ENCODE peak calls at places on chromosomes 11 and 22, in four cellular contexts. M is H9, R is Peyer's patch, O is aorta. E is an unnamed sample.

GRCh38 chr22:36022162-36022561 is 6.5 kb downstream of the RBFOX2 start:
- DNase-seq in M (no peak), R (no peak), O (no peak), E (no peak)

GRCh38 chr11:45262900-45263299 is 23.2 kb downstream of the SYT13 start:
- DNase-seq in M (no peak), R (peak; percentile 69), O (no peak), E (no peak)

GRCh38 chr11:67633758-67634365 is 4.1 kb upstream of the NUDT8 start:
- DNase-seq in M (peak; percentile 36), R (peak; percentile 83), O (peak; percentile 66), E (no peak)

GRCh38 chr11:7683571-7683970 is 10.3 kb upstream of the CYB5R2 start:
- DNase-seq in M (no peak), R (no peak), O (no peak), E (no peak)

GRCh38 chr11:65903068-65903481 is 2.9 kb upstream of the FOSL1 start:
- DNase-seq in M (peak; percentile 70), R (no peak), O (no peak), E (no peak)

GRCh38 chr22:37199839-37200161 is 11.8 kb upstream of the C1QTNF6 start:
- DNase-seq in M (no peak), R (no peak), O (no peak), E (no peak)

GRCh38 chr11:16799890-16800289 is 61.4 kb downstream of the C11orf58 start:
- DNase-seq in M (no peak), R (no peak), O (peak; percentile 2), E (no peak)

GRCh38 chr11:130162733-130163132 is 3.2 kb downstream of the ST14 start:
- DNase-seq in M (no peak), R (no peak), O (no peak), E (no peak)

GRCh38 chr11:77752518-77752917 is 68.0 kb downstream of the RSF1 start:
- DNase-seq in M (peak; percentile 31), R (no peak), O (no peak), E (no peak)

GRCh38 chr11:77748266-77748665 is 72.3 kb downstream of the RSF1 start:
- DNase-seq in M (no peak), R (no peak), O (no peak), E (no peak)

GRCh38 chr11:77747381-77747969 is 73.0 kb downstream of the RSF1 start:
- DNase-seq in M (no peak), R (no peak), O (no peak), E (no peak)

GRCh38 chr11:77750757-77751156 is 69.8 kb downstream of the RSF1 start:
- DNase-seq in M (no peak), R (no peak), O (no peak), E (no peak)

GRCh38 chr11:77749232-77749631 is 71.3 kb downstream of the RSF1 start:
- DNase-seq in M (no peak), R (no peak), O (no peak), E (no peak)
- H3K9me3 ChIP-seq in M (no peaks in the 10 kb centered on the region), R (no peaks in the 10 kb centered on the region), O (no peaks in the 10 kb centered on the region), E (no peaks in the 10 kb centered on the region)

GRCh38 chr22:49235463-49236300 is 592.0 kb downstream of the BRD1 start:
- DNase-seq in M (peak; percentile 34), R (peak; percentile 36), O (no peak), E (no peak)
- H3K9me3 ChIP-seq in M (no peaks in the 10 kb centered on the region), R (no peaks in the 10 kb centered on the region), O (no peaks in the 10 kb centered on the region), E (no peaks in the 10 kb centered on the region)

DNA sequence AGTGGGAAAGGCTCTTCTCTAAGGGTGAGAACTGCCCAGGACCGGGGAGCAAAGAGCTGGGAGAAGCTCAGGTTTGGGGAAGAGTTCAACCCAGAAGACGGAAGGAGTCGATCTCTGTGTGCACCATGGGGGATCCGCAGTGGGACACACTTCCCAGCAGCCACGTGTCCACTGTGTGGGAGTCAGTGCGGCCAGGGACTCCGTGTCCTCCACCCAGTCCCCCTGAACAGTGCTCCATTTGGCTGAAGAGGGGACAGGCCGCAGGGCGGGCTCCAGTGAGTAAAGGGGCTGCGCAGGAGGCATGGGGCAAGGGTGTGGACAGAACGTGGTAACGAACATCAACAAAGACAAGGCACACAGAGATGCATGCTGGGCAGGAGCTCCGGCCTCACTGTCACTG is 367.1 kb downstream of the SHANK2 start:
- DNase-seq in M (no peak), R (no peak), O (no peak), E (no peak)
- H3K9me3 ChIP-seq in M (no peaks in the 10 kb centered on the region), R (no peaks in the 10 kb centered on the region), O (peaks cover 1% of the 10 kb centered on the region), E (no peaks in the 10 kb centered on the region)

GRCh38 chr22:48688366-48688765 is 1139.3 kb downstream of the BRD1 start:
- DNase-seq in M (no peak), R (no peak), O (no peak), E (no peak)
- H3K9me3 ChIP-seq in M (no peaks in the 10 kb centered on the region), R (no peaks in the 10 kb centered on the region), O (no peaks in the 10 kb centered on the region), E (no peaks in the 10 kb centered on the region)

GRCh38 chr11:90783111-90783510 is 560.3 kb upstream of the CHORDC1 start:
- DNase-seq in M (no peak), R (no peak), O (no peak), E (no peak)

GRCh38 chr11:90784241-90784814 is 561.5 kb upstream of the CHORDC1 start:
- DNase-seq in M (no peak), R (no peak), O (no peak), E (no peak)

GRCh38 chr11:90788956-90789355 is 566.1 kb upstream of the CHORDC1 start:
- DNase-seq in M (no peak), R (no peak), O (no peak), E (no peak)
- H3K9me3 ChIP-seq in M (no peaks in the 10 kb centered on the region), R (no peaks in the 10 kb centered on the region), O (no peaks in the 10 kb centered on the region), E (peaks cover 2% of the 10 kb centered on the region)

DNA sequence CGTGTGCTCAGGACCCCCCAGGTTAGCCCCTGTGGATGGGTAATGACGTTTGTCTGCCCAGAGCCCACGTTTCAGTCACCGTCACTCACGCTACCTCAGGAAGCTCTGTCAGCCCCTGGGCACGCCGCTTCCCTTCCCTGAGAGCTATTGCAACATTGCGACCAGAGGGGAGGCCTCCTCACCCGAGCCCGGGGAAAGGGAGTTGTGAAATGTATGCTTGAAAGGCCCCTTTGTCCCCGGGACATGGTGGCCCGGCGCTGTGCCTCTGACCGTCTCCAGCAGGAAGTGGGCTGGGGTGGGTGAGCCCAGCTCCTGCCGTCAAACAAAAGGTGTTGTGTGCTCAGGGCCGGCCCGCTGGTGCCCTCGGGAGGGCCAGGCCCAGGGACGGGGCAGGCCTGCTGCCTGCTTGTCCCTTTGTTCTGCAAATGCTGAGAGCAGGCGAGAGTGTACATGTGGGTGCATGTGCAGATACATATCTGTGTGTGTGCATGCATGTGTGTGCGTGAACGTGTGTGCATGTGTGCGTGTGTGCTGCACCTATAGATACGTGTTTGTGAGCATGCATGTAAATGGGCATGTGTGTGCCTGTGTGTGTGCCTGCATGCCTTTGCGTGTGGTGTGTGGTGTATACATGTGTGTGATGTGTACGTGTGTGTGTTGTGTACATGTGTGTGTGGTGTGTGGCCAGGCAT is 1125.0 kb downstream of the BRD1 start:
- DNase-seq in M (no peak), R (no peak), O (peak; percentile 67), E (no peak)
- H3K9me3 ChIP-seq in M (no peaks in the 10 kb centered on the region), R (no peaks in the 10 kb centered on the region), O (no peaks in the 10 kb centered on the region), E (no peaks in the 10 kb centered on the region)

GRCh38 chr22:47388331-47388730 is 625.9 kb downstream of the TBC1D22A start:
- DNase-seq in M (no peak), R (no peak), O (no peak), E (no peak)
- H3K9me3 ChIP-seq in M (peaks cover 99% of the 10 kb centered on the region), R (no peaks in the 10 kb centered on the region), O (no peaks in the 10 kb centered on the region), E (no peaks in the 10 kb centered on the region)

DNA sequence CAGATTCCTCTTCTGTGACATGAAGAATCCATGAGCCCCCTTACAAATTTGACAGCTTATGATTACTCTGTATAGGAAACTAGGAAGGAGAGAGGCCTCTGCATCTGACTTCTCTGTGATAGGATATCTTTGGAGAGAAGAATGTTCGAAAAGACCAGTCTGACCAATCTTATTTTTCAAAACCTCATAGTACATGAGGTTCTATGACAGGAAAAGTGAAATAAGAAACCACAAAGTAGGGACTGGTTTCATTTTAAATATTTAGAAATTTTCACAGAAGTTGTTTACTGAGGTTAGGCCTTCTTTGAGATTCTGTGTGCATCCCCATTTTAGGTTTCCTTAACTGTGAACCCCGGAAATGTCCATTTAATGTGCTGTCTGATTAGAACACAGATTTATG is 2.1 kb upstream of the OR4X1 start:
- DNase-seq in M (no peak), R (no peak), O (no peak), E (no peak)
- H3K9me3 ChIP-seq in M (peaks cover 73% of the 10 kb centered on the region), R (no peaks in the 10 kb centered on the region), O (no peaks in the 10 kb centered on the region), E (no peaks in the 10 kb centered on the region)

GRCh38 chr11:70575396-70576060 is 177.2 kb downstream of the CTTN start:
- DNase-seq in M (no peak), R (no peak), O (peak; percentile 61), E (no peak)
- H3K9me3 ChIP-seq in M (no peaks in the 10 kb centered on the region), R (no peaks in the 10 kb centered on the region), O (no peaks in the 10 kb centered on the region), E (no peaks in the 10 kb centered on the region)

E was measured in T-helper 17 cell.